ENCODE peak calls at places on chromosomes 2 and 18, in five cellular contexts. S is dermis blood vessel endothelial cell, V is spleen, B is heart left ventricle, H is left colon. O is an unnamed sample.
A peak's percentile ranks its signal among the peaks of the same experiment; 100 is the strongest.

GRCh38 chr2:109124982-109125594 is 3.9 kb upstream of the SH3RF3 start:
- DNase-seq in V (no peak), S (no peak), B (no peak), H (no peak), O (no peak)

GRCh38 chr2:223735659-223736244 is 101.6 kb downstream of the AP1S3 start:
- DNase-seq in V (no peak), S (peak; percentile 65), H (no peak), B (no peak), O (no peak)

GRCh38 chr18:29191263-29191662 is 1014.3 kb upstream of the CDH2 start:
- DNase-seq in S (peak; percentile 35), B (no peak), V (no peak), H (no peak), O (no peak)

GRCh38 chr2:169363570-169364150 is 1.3 kb upstream of the LRP2 start:
- DNase-seq in H (peak; percentile 28), B (peak; percentile 54), V (peak; percentile 79), S (peak; percentile 10), O (no peak)

GRCh38 chr2:64876137-64876647 is 113.0 kb upstream of the SLC1A4 start:
- DNase-seq in H (no peak), V (no peak), B (no peak), S (peak; percentile 79), O (no peak)

GRCh38 chr2:43020990-43021677 is 205.3 kb downstream of the ZFP36L2 start:
- DNase-seq in S (no peak), H (no peak), B (no peak), V (peak; percentile 14), O (no peak)

GRCh38 chr2:202831241-202831997 is 40.1 kb downstream of the ICA1L start:
- DNase-seq in H (peak; percentile 48), V (no peak), S (peak; percentile 72), B (no peak), O (peak; percentile 61)

GRCh38 chr2:237514474-237515130 is 27.6 kb downstream of the MLPH start:
- DNase-seq in H (no peak), B (no peak), V (no peak), S (no peak), O (no peak)

GRCh38 chr18:56831988-56832387 is 180.8 kb downstream of the WDR7 start:
- DNase-seq in B (no peak), S (no peak), V (no peak), H (no peak), O (no peak)

GRCh38 chr18:21865043-21865442 is 124.5 kb downstream of the MIB1 start:
- DNase-seq in H (no peak), B (no peak), V (no peak), S (no peak), O (no peak)

GRCh38 chr2:212940816-212941215 is 210.6 kb downstream of the IKZF2 start:
- DNase-seq in B (no peak), S (no peak), V (no peak), H (peak; percentile 49), O (no peak)

GRCh38 chr2:239149501-239149900 is 251.3 kb downstream of the HDAC4 start:
- DNase-seq in S (no peak), B (no peak), H (peak; percentile 2), V (peak; percentile 66), O (no peak)

GRCh38 chr2:1627628-1628371 is 116.5 kb downstream of the PXDN start:
- DNase-seq in V (peak; percentile 38), B (no peak), H (no peak), S (no peak), O (no peak)

GRCh38 chr2:120013569-120014223 is 819 bp downstream of the EPB41L5 start:
- DNase-seq in V (no peak), B (no peak), S (no peak), H (peak; percentile 70), O (no peak)

GRCh38 chr2:28583899-28584553 is 88.2 kb downstream of the PLB1 start:
- DNase-seq in V (no peak), S (peak; percentile 95), H (no peak), B (no peak), O (no peak)

GRCh38 chr2:186349508-186349907 is 136.6 kb upstream of the ZC3H15 start:
- DNase-seq in S (peak; percentile 79), H (no peak), B (no peak), V (no peak), O (no peak)

GRCh38 chr2:165990846-165991245 is 37.3 kb upstream of the TTC21B start:
- DNase-seq in S (no peak), H (no peak), B (no peak), V (no peak), O (no peak)

GRCh38 chr2:230305416-230306275 is 21.3 kb upstream of the SP140L start:
- DNase-seq in V (peak; percentile 65), B (no peak), S (no peak), H (no peak), O (no peak)

GRCh38 chr18:36629836-36630235 is 199.0 kb downstream of the TPGS2 start:
- DNase-seq in B (no peak), V (no peak), S (no peak), H (no peak), O (no peak)

GRCh38 chr2:210009106-210009505 is 6.7 kb downstream of the RPE start:
- DNase-seq in H (no peak), S (no peak), B (no peak), V (no peak), O (no peak)

GRCh38 chr2:130390460-130391057 is 34.7 kb downstream of the PTPN18 start:
- DNase-seq in B (no peak), H (peak; percentile 66), S (peak; percentile 1), V (peak; percentile 89), O (no peak)

GRCh38 chr2:155372969-155373368 is 674.5 kb downstream of the KCNJ3 start:
- DNase-seq in S (peak; percentile 37), H (no peak), B (no peak), V (no peak), O (no peak)

GRCh38 chr18:12907258-12907925 is 23.4 kb upstream of the PTPN2 start:
- DNase-seq in S (peak; percentile 27), V (no peak), H (no peak), B (no peak), O (no peak)

GRCh38 chr2:44927979-44928659 is 13.4 kb upstream of the SIX3 start:
- DNase-seq in S (no peak), H (no peak), B (no peak), V (no peak), O (no peak)